ENCODE peak calls at places on chromosome 1, in six cellular contexts. W is fibroblast of lung, D is keratinocyte, V is colonic mucosa, A is pancreas, F is upper lobe of left lung. G is an unnamed sample.

GRCh38 chr1:43984855-43985254 is 5.8 kb downstream of the B4GALT2 start:
- DNase-seq in W (no peak), D (no peak), V (no peak), A (peak; percentile 72), F (peak; percentile 66), G (no peak)

GRCh38 chr1:223035724-223036478 is 107.1 kb downstream of the TLR5 start:
- DNase-seq in W (no peak), D (no peak), V (no peak), A (no peak), F (no peak), G (no peak)

GRCh38 chr1:29633784-29634183 is 397.5 kb downstream of the PTPRU start:
- DNase-seq in W (no peak), D (no peak), V (no peak), A (no peak), F (no peak), G (no peak)

GRCh38 chr1:158035976-158036583 is 42.6 kb downstream of the KIRREL1 start:
- DNase-seq in W (peak; percentile 45), D (no peak), V (peak; percentile 42), A (no peak), F (no peak), G (no peak)

GRCh38 chr1:20255666-20256065 is 35.0 kb upstream of the VWA5B1 start:
- DNase-seq in W (peak; percentile 84), D (no peak), V (peak; percentile 82), A (no peak), F (no peak), G (no peak)

GRCh38 chr1:43774359-43774758 is 67.0 kb downstream of the ST3GAL3 start:
- DNase-seq in W (peak; percentile 68), D (no peak), V (no peak), A (no peak), F (no peak), G (no peak)

GRCh38 chr1:119462964-119463363 is 44.0 kb upstream of the HSD3B1 start:
- DNase-seq in W (no peak), D (no peak), V (no peak), A (no peak), F (no peak), G (no peak)

GRCh38 chr1:9861371-9861770 is 37.6 kb upstream of the CLSTN1 start:
- DNase-seq in W (no peak), D (no peak), V (no peak), A (peak; percentile 55), F (peak; percentile 51), G (no peak)

GRCh38 chr1:77126309-77126708 is 92.9 kb downstream of the PIGK start:
- DNase-seq in W (peak; percentile 67), D (no peak), V (no peak), A (no peak), F (no peak), G (no peak)
- TF ChIP-seq CTCF in W (peak; percentile 69), D (peak; percentile 69), V (peak; percentile 29), A (no peak), F (peak; percentile 49), G (no peak)

GRCh38 chr1:12148160-12148957 is 18.4 kb upstream of the TNFRSF1B start:
- DNase-seq in W (peak; percentile 44), D (no peak), V (peak; percentile 93), A (no peak), F (no peak), G (no peak)
- H3K27ac ChIP-seq in W (no peak overlapping the region), D (no peak overlapping the region), V (peak overlapping the region; percentile 89), A (peak overlapping the region; percentile 2), F (peak overlapping the region; percentile 90), G (peak overlapping the region; percentile 58)

DNA sequence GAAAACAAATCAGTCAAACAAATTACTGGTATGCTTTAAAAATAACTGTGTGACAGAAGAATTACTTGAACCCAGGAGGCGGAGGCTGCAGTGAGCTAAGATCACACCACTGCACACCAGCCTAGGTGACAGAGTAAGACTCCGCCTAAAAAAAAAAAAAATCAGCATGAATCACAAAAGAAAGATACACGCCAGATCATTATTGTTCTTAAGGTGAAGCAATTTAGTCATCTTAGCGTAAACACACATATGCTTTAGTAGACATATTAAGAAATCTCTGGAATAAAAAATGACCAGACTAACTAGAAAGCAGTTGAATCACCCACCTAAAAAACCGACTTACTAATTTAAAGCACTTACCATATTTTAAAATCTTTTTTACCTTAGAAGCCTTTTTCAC is 20.2 kb downstream of the RERE start:
- DNase-seq in W (peak; percentile 73), D (no peak), V (no peak), A (no peak), F (no peak), G (no peak)
- H3K9me3 ChIP-seq in W (no peaks in the 10 kb centered on the region), D (no peaks in the 10 kb centered on the region), V (no peaks in the 10 kb centered on the region), A (no peaks in the 10 kb centered on the region), F (no peaks in the 10 kb centered on the region), G (no peaks in the 10 kb centered on the region)

GRCh38 chr1:36707221-36707620 is 224.5 kb upstream of the CSF3R start:
- DNase-seq in W (no peak), D (no peak), V (no peak), A (no peak), F (no peak), G (no peak)

GRCh38 chr1:36706416-36706815 is 223.7 kb upstream of the CSF3R start:
- DNase-seq in W (no peak), D (no peak), V (no peak), A (no peak), F (peak; percentile 53), G (no peak)

GRCh38 chr1:36702963-36703362 is 220.2 kb upstream of the CSF3R start:
- DNase-seq in W (no peak), D (no peak), V (no peak), A (no peak), F (no peak), G (no peak)

GRCh38 chr1:36703526-36704208 is 221.0 kb upstream of the CSF3R start:
- DNase-seq in W (peak; percentile 31), D (peak; percentile 2), V (peak; percentile 67), A (peak; percentile 89), F (peak; percentile 90), G (no peak)

GRCh38 chr1:36705629-36706028 is 222.9 kb upstream of the CSF3R start:
- DNase-seq in W (no peak), D (no peak), V (no peak), A (no peak), F (no peak), G (no peak)
- TF ChIP-seq CTCF in W (no peak), D (no peak), V (no peak), A (no peak), F (no peak), G (no peak)

GRCh38 chr1:109537450-109538178 is 2.1 kb upstream of the GPR61 start:
- DNase-seq in W (no peak), D (no peak), V (no peak), A (no peak), F (no peak), G (no peak)

GRCh38 chr1:109535481-109535880 is 4.2 kb upstream of the GPR61 start:
- DNase-seq in W (no peak), D (no peak), V (no peak), A (no peak), F (no peak), G (no peak)

GRCh38 chr1:109538827-109539555 is 681 bp upstream of the GPR61 start:
- DNase-seq in W (no peak), D (no peak), V (no peak), A (no peak), F (no peak), G (no peak)

GRCh38 chr1:109534307-109534858 is 5.3 kb upstream of the GPR61 start:
- DNase-seq in W (no peak), D (no peak), V (no peak), A (no peak), F (no peak), G (no peak)

DNA sequence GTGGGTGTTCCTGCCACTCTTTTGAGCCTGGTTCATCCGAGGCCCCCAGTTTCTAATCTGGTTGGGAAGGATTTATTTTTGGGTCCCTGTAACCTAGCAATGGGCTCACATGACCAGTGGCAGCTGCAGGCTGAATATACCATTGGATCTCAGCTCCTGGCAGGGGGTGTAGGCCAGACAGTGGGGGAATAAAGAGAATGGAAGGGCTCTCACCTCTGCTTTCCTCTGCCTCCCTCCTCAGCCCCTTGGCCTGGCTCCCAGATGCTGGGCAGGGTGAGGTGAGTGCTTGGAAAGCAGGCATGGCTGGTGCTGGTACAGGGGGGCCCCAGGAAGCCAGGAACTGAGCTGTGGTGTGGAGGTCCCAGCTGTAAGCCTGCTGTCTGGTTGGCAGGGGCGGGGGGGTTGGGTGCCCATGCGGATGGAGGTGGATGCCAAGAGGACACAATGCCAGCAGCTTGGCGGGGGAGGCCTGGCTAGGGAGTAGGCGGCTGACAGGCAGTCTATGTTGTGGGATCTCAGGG is 3.6 kb upstream of the GPR61 start:
- DNase-seq in W (no peak), D (no peak), V (no peak), A (no peak), F (no peak), G (no peak)
- H3K27ac ChIP-seq in W (no peak overlapping the region), D (no peak overlapping the region), V (no peak overlapping the region), A (no peak overlapping the region), F (no peak overlapping the region), G (no peak overlapping the region)

GRCh38 chr1:68321084-68321685 is 88.9 kb upstream of the WLS start:
- DNase-seq in W (peak; percentile 62), D (no peak), V (peak; percentile 71), A (peak; percentile 90), F (peak; percentile 83), G (no peak)

GRCh38 chr1:68322837-68323687 is 90.7 kb upstream of the WLS start:
- DNase-seq in W (peak; percentile 91), D (no peak), V (no peak), A (no peak), F (peak; percentile 22), G (no peak)

GRCh38 chr1:68327414-68327813 is 95.1 kb upstream of the WLS start:
- DNase-seq in W (no peak), D (no peak), V (no peak), A (no peak), F (no peak), G (no peak)

GRCh38 chr1:68322096-68322495 is 89.8 kb upstream of the WLS start:
- DNase-seq in W (no peak), D (no peak), V (no peak), A (no peak), F (no peak), G (no peak)

DNA sequence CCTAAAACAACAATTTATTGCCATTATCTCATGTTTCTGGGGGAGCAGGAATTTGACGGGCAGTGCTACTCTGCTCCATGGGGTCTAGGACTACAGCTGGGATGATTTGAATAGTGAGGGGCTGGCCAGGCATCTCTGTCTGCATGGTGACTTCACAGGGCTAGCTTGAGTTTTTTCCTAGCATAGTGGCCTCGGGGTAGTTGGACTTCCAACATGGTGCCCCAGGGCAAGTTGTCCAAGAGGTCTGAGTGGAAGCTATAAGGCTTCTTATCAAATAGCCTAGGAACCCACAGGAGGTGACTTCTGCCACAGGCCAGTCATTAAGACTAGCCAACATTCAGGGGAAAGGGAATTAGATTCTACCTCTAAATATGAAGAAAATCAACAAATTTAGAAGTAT is 92.0 kb upstream of the WLS start:
- DNase-seq in W (no peak), D (no peak), V (no peak), A (no peak), F (no peak), G (no peak)
- H3K9me3 ChIP-seq in W (no peaks in the 10 kb centered on the region), D (no peaks in the 10 kb centered on the region), V (no peaks in the 10 kb centered on the region), A (no peaks in the 10 kb centered on the region), F (no peaks in the 10 kb centered on the region), G (no peaks in the 10 kb centered on the region)

DNA sequence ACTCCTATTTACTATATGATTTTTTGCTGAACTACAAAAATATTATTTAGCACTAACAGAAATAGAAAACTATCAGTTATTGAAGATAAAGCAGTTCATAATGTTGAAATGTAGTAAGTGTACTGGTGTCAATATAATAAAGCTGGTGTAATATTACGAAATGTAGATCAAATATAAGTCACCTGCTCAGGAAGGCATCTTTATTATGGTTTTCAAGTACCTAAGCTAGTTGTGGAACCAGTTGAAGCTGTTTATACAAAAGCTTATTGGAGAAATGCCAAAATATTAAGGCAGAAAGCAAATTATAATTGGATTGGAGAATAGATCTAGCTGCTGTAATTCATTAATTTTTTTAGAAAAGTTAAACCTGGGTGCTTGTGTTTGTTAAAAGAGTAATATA is 6.2 kb upstream of the MARK1 start:
- DNase-seq in W (no peak), D (no peak), V (no peak), A (no peak), F (no peak), G (no peak)
- TF ChIP-seq CTCF in W (no peak), D (no peak), V (no peak), A (no peak), F (no peak), G (no peak)